ENCODE peak calls at places on chromosomes 6 and 20, in six cellular contexts. One of them, this sample, is unnamed.

GRCh38 chr6:150324044-150324443 is 44.8 kb upstream of the IYD start:
- DNase-seq in HS-5: no peak
- DNase-seq in Panc1: no peak
- DNase-seq in stimulated activated CD4-positive, alpha-beta T cell treated with anti-CD3 and anti-CD28 coated beads, Interleukin-12 subunit alpha, Interleukin-12 subunit beta, amount 100 ng/mL, for 4 hours: no peak
- DNase-seq in hypothalamus: no peak
- DNase-seq in heart left ventricle: no peak
- DNase-seq in this sample: no peak

GRCh38 chr6:75157336-75157735 is 48.5 kb downstream of the COL12A1 start:
- DNase-seq in hypothalamus: no peak
- DNase-seq in Panc1: no peak
- DNase-seq in stimulated activated CD4-positive, alpha-beta T cell treated with anti-CD3 and anti-CD28 coated beads, Interleukin-12 subunit alpha, Interleukin-12 subunit beta, amount 100 ng/mL, for 4 hours: no peak
- DNase-seq in HS-5: no peak
- DNase-seq in heart left ventricle: no peak
- DNase-seq in this sample: no peak

GRCh38 chr6:11188161-11188915 is 44.1 kb downstream of the NEDD9 start:
- DNase-seq in heart left ventricle: no peak
- DNase-seq in Panc1: no peak
- DNase-seq in HS-5: no peak
- DNase-seq in stimulated activated CD4-positive, alpha-beta T cell treated with anti-CD3 and anti-CD28 coated beads, Interleukin-12 subunit alpha, Interleukin-12 subunit beta, amount 100 ng/mL, for 4 hours: no peak
- DNase-seq in hypothalamus: no peak
- DNase-seq in this sample: no peak

GRCh38 chr6:125700591-125701353 is 48.7 kb upstream of the HEY2 start:
- DNase-seq in heart left ventricle: no peak
- DNase-seq in stimulated activated CD4-positive, alpha-beta T cell treated with anti-CD3 and anti-CD28 coated beads, Interleukin-12 subunit alpha, Interleukin-12 subunit beta, amount 100 ng/mL, for 4 hours: no peak
- DNase-seq in HS-5: no peak
- DNase-seq in hypothalamus: peak; percentile 59
- DNase-seq in Panc1: no peak
- DNase-seq in this sample: no peak

GRCh38 chr20:46710149-46710913 is 882 bp downstream of the SLC2A10 start:
- DNase-seq in HS-5: no peak
- DNase-seq in hypothalamus: no peak
- DNase-seq in heart left ventricle: no peak
- DNase-seq in Panc1: no peak
- DNase-seq in stimulated activated CD4-positive, alpha-beta T cell treated with anti-CD3 and anti-CD28 coated beads, Interleukin-12 subunit alpha, Interleukin-12 subunit beta, amount 100 ng/mL, for 4 hours: no peak
- DNase-seq in this sample: no peak

GRCh38 chr6:40789143-40789764 is 202.1 kb upstream of the LRFN2 start:
- DNase-seq in stimulated activated CD4-positive, alpha-beta T cell treated with anti-CD3 and anti-CD28 coated beads, Interleukin-12 subunit alpha, Interleukin-12 subunit beta, amount 100 ng/mL, for 4 hours: no peak
- DNase-seq in Panc1: no peak
- DNase-seq in hypothalamus: no peak
- DNase-seq in HS-5: no peak
- DNase-seq in heart left ventricle: no peak
- DNase-seq in this sample: no peak

GRCh38 chr6:70377372-70377771 is 35.9 kb upstream of the FAM135A start:
- DNase-seq in heart left ventricle: no peak
- DNase-seq in stimulated activated CD4-positive, alpha-beta T cell treated with anti-CD3 and anti-CD28 coated beads, Interleukin-12 subunit alpha, Interleukin-12 subunit beta, amount 100 ng/mL, for 4 hours: no peak
- DNase-seq in Panc1: no peak
- DNase-seq in HS-5: no peak
- DNase-seq in hypothalamus: no peak
- DNase-seq in this sample: no peak

GRCh38 chr6:6886886-6887285 is 220.9 kb upstream of the RREB1 start:
- DNase-seq in heart left ventricle: no peak
- DNase-seq in stimulated activated CD4-positive, alpha-beta T cell treated with anti-CD3 and anti-CD28 coated beads, Interleukin-12 subunit alpha, Interleukin-12 subunit beta, amount 100 ng/mL, for 4 hours: no peak
- DNase-seq in Panc1: no peak
- DNase-seq in HS-5: no peak
- DNase-seq in hypothalamus: no peak
- DNase-seq in this sample: no peak

GRCh38 chr6:42363906-42364859 is 87.5 kb downstream of the TRERF1 start:
- DNase-seq in stimulated activated CD4-positive, alpha-beta T cell treated with anti-CD3 and anti-CD28 coated beads, Interleukin-12 subunit alpha, Interleukin-12 subunit beta, amount 100 ng/mL, for 4 hours: no peak
- DNase-seq in HS-5: no peak
- DNase-seq in heart left ventricle: no peak
- DNase-seq in Panc1: no peak
- DNase-seq in hypothalamus: no peak
- DNase-seq in this sample: no peak

GRCh38 chr20:63483834-63484233 is 11.4 kb upstream of the KCNQ2 start:
- DNase-seq in Panc1: no peak
- DNase-seq in HS-5: no peak
- DNase-seq in heart left ventricle: no peak
- DNase-seq in hypothalamus: no peak
- DNase-seq in stimulated activated CD4-positive, alpha-beta T cell treated with anti-CD3 and anti-CD28 coated beads, Interleukin-12 subunit alpha, Interleukin-12 subunit beta, amount 100 ng/mL, for 4 hours: no peak
- DNase-seq in this sample: no peak

GRCh38 chr6:149264629-149265028 is 52.9 kb upstream of the TAB2 start:
- DNase-seq in Panc1: no peak
- DNase-seq in hypothalamus: no peak
- DNase-seq in HS-5: no peak
- DNase-seq in heart left ventricle: no peak
- DNase-seq in stimulated activated CD4-positive, alpha-beta T cell treated with anti-CD3 and anti-CD28 coated beads, Interleukin-12 subunit alpha, Interleukin-12 subunit beta, amount 100 ng/mL, for 4 hours: no peak
- DNase-seq in this sample: no peak

GRCh38 chr6:15682965-15683822 is 20.4 kb upstream of the DTNBP1 start:
- DNase-seq in HS-5: no peak
- DNase-seq in heart left ventricle: no peak
- DNase-seq in hypothalamus: no peak
- DNase-seq in Panc1: no peak
- DNase-seq in stimulated activated CD4-positive, alpha-beta T cell treated with anti-CD3 and anti-CD28 coated beads, Interleukin-12 subunit alpha, Interleukin-12 subunit beta, amount 100 ng/mL, for 4 hours: no peak
- DNase-seq in this sample: no peak

GRCh38 chr6:38158762-38159350 is 339.3 kb downstream of the ZFAND3 start:
- DNase-seq in Panc1: no peak
- DNase-seq in stimulated activated CD4-positive, alpha-beta T cell treated with anti-CD3 and anti-CD28 coated beads, Interleukin-12 subunit alpha, Interleukin-12 subunit beta, amount 100 ng/mL, for 4 hours: no peak
- DNase-seq in HS-5: no peak
- DNase-seq in hypothalamus: no peak
- DNase-seq in heart left ventricle: no peak
- DNase-seq in this sample: no peak

GRCh38 chr6:165713845-165714466 is 50.9 kb upstream of the PDE10A start:
- DNase-seq in stimulated activated CD4-positive, alpha-beta T cell treated with anti-CD3 and anti-CD28 coated beads, Interleukin-12 subunit alpha, Interleukin-12 subunit beta, amount 100 ng/mL, for 4 hours: no peak
- DNase-seq in HS-5: no peak
- DNase-seq in hypothalamus: no peak
- DNase-seq in Panc1: no peak
- DNase-seq in heart left ventricle: no peak
- DNase-seq in this sample: no peak

GRCh38 chr20:2221933-2222332 is 73.9 kb upstream of the TGM3 start:
- DNase-seq in heart left ventricle: no peak
- DNase-seq in hypothalamus: no peak
- DNase-seq in Panc1: no peak
- DNase-seq in HS-5: no peak
- DNase-seq in stimulated activated CD4-positive, alpha-beta T cell treated with anti-CD3 and anti-CD28 coated beads, Interleukin-12 subunit alpha, Interleukin-12 subunit beta, amount 100 ng/mL, for 4 hours: no peak
- DNase-seq in this sample: no peak

GRCh38 chr6:70221025-70221714 is 81.7 kb downstream of the COL9A1 start:
- DNase-seq in heart left ventricle: no peak
- DNase-seq in stimulated activated CD4-positive, alpha-beta T cell treated with anti-CD3 and anti-CD28 coated beads, Interleukin-12 subunit alpha, Interleukin-12 subunit beta, amount 100 ng/mL, for 4 hours: no peak
- DNase-seq in HS-5: peak; percentile 2
- DNase-seq in Panc1: peak; percentile 13
- DNase-seq in hypothalamus: no peak
- DNase-seq in this sample: no peak

GRCh38 chr20:4559106-4559505 is 162.6 kb upstream of the PRND start:
- DNase-seq in stimulated activated CD4-positive, alpha-beta T cell treated with anti-CD3 and anti-CD28 coated beads, Interleukin-12 subunit alpha, Interleukin-12 subunit beta, amount 100 ng/mL, for 4 hours: no peak
- DNase-seq in Panc1: no peak
- DNase-seq in HS-5: no peak
- DNase-seq in hypothalamus: no peak
- DNase-seq in heart left ventricle: no peak
- DNase-seq in this sample: no peak

GRCh38 chr6:12160350-12160749 is 129.8 kb upstream of the EDN1 start:
- DNase-seq in HS-5: no peak
- DNase-seq in stimulated activated CD4-positive, alpha-beta T cell treated with anti-CD3 and anti-CD28 coated beads, Interleukin-12 subunit alpha, Interleukin-12 subunit beta, amount 100 ng/mL, for 4 hours: no peak
- DNase-seq in Panc1: no peak
- DNase-seq in heart left ventricle: no peak
- DNase-seq in hypothalamus: no peak
- DNase-seq in this sample: no peak

GRCh38 chr6:73610444-73611275 is 43.1 kb downstream of the SLC17A5 start:
- DNase-seq in stimulated activated CD4-positive, alpha-beta T cell treated with anti-CD3 and anti-CD28 coated beads, Interleukin-12 subunit alpha, Interleukin-12 subunit beta, amount 100 ng/mL, for 4 hours: no peak
- DNase-seq in Panc1: peak; percentile 63
- DNase-seq in HS-5: peak; percentile 31
- DNase-seq in hypothalamus: no peak
- DNase-seq in heart left ventricle: no peak
- DNase-seq in this sample: no peak

GRCh38 chr20:59025511-59025910 is 6.3 kb downstream of the TUBB1 start:
- DNase-seq in HS-5: no peak
- DNase-seq in heart left ventricle: no peak
- DNase-seq in stimulated activated CD4-positive, alpha-beta T cell treated with anti-CD3 and anti-CD28 coated beads, Interleukin-12 subunit alpha, Interleukin-12 subunit beta, amount 100 ng/mL, for 4 hours: no peak
- DNase-seq in Panc1: no peak
- DNase-seq in hypothalamus: no peak
- DNase-seq in this sample: no peak

GRCh38 chr6:115765966-115766365 is 294.7 kb downstream of the FRK start:
- DNase-seq in HS-5: no peak
- DNase-seq in Panc1: no peak
- DNase-seq in stimulated activated CD4-positive, alpha-beta T cell treated with anti-CD3 and anti-CD28 coated beads, Interleukin-12 subunit alpha, Interleukin-12 subunit beta, amount 100 ng/mL, for 4 hours: no peak
- DNase-seq in heart left ventricle: no peak
- DNase-seq in hypothalamus: no peak
- DNase-seq in this sample: no peak

GRCh38 chr20:14712302-14712739 is 374.9 kb upstream of the FLRT3 start:
- DNase-seq in HS-5: peak; percentile 76
- DNase-seq in heart left ventricle: no peak
- DNase-seq in stimulated activated CD4-positive, alpha-beta T cell treated with anti-CD3 and anti-CD28 coated beads, Interleukin-12 subunit alpha, Interleukin-12 subunit beta, amount 100 ng/mL, for 4 hours: no peak
- DNase-seq in Panc1: peak; percentile 15
- DNase-seq in hypothalamus: no peak
- DNase-seq in this sample: no peak

GRCh38 chr6:133218831-133219230 is 22.3 kb upstream of the EYA4 start:
- DNase-seq in stimulated activated CD4-positive, alpha-beta T cell treated with anti-CD3 and anti-CD28 coated beads, Interleukin-12 subunit alpha, Interleukin-12 subunit beta, amount 100 ng/mL, for 4 hours: no peak
- DNase-seq in hypothalamus: no peak
- DNase-seq in heart left ventricle: no peak
- DNase-seq in Panc1: no peak
- DNase-seq in HS-5: no peak
- DNase-seq in this sample: no peak

GRCh38 chr6:102023977-102024657 is 630.6 kb downstream of the GRIK2 start:
- DNase-seq in heart left ventricle: no peak
- DNase-seq in Panc1: no peak
- DNase-seq in hypothalamus: no peak
- DNase-seq in HS-5: no peak
- DNase-seq in stimulated activated CD4-positive, alpha-beta T cell treated with anti-CD3 and anti-CD28 coated beads, Interleukin-12 subunit alpha, Interleukin-12 subunit beta, amount 100 ng/mL, for 4 hours: no peak
- DNase-seq in this sample: no peak

GRCh38 chr6:45540375-45540920 is 162.7 kb upstream of the SUPT3H start:
- DNase-seq in heart left ventricle: no peak
- DNase-seq in stimulated activated CD4-positive, alpha-beta T cell treated with anti-CD3 and anti-CD28 coated beads, Interleukin-12 subunit alpha, Interleukin-12 subunit beta, amount 100 ng/mL, for 4 hours: no peak
- DNase-seq in Panc1: no peak
- DNase-seq in hypothalamus: no peak
- DNase-seq in HS-5: no peak
- DNase-seq in this sample: no peak

GRCh38 chr6:27066802-27067201 is 180.7 kb upstream of the PRSS16 start:
- DNase-seq in HS-5: no peak
- DNase-seq in stimulated activated CD4-positive, alpha-beta T cell treated with anti-CD3 and anti-CD28 coated beads, Interleukin-12 subunit alpha, Interleukin-12 subunit beta, amount 100 ng/mL, for 4 hours: no peak
- DNase-seq in heart left ventricle: no peak
- DNase-seq in hypothalamus: no peak
- DNase-seq in Panc1: no peak
- DNase-seq in this sample: no peak

GRCh38 chr20:62211216-62211615 is 8.9 kb downstream of the HRH3 start:
- DNase-seq in heart left ventricle: peak; percentile 37
- DNase-seq in stimulated activated CD4-positive, alpha-beta T cell treated with anti-CD3 and anti-CD28 coated beads, Interleukin-12 subunit alpha, Interleukin-12 subunit beta, amount 100 ng/mL, for 4 hours: no peak
- DNase-seq in HS-5: no peak
- DNase-seq in Panc1: no peak
- DNase-seq in hypothalamus: no peak
- DNase-seq in this sample: no peak

GRCh38 chr6:143405381-143406154 is 44.9 kb downstream of the ADAT2 start:
- DNase-seq in Panc1: no peak
- DNase-seq in heart left ventricle: no peak
- DNase-seq in stimulated activated CD4-positive, alpha-beta T cell treated with anti-CD3 and anti-CD28 coated beads, Interleukin-12 subunit alpha, Interleukin-12 subunit beta, amount 100 ng/mL, for 4 hours: no peak
- DNase-seq in HS-5: peak; percentile 31
- DNase-seq in hypothalamus: no peak
- DNase-seq in this sample: no peak

GRCh38 chr20:35085477-35086225 is 7.0 kb downstream of the TRPC4AP start:
- DNase-seq in hypothalamus: no peak
- DNase-seq in HS-5: no peak
- DNase-seq in heart left ventricle: no peak
- DNase-seq in stimulated activated CD4-positive, alpha-beta T cell treated with anti-CD3 and anti-CD28 coated beads, Interleukin-12 subunit alpha, Interleukin-12 subunit beta, amount 100 ng/mL, for 4 hours: no peak
- DNase-seq in Panc1: no peak
- DNase-seq in this sample: no peak

GRCh38 chr20:23493172-23493772 is 2.4 kb downstream of the CST8 start:
- DNase-seq in hypothalamus: no peak
- DNase-seq in stimulated activated CD4-positive, alpha-beta T cell treated with anti-CD3 and anti-CD28 coated beads, Interleukin-12 subunit alpha, Interleukin-12 subunit beta, amount 100 ng/mL, for 4 hours: no peak
- DNase-seq in HS-5: no peak
- DNase-seq in Panc1: no peak
- DNase-seq in heart left ventricle: no peak
- DNase-seq in this sample: no peak

GRCh38 chr6:35694462-35694861 is 5.7 kb upstream of the FKBP5 start:
- DNase-seq in stimulated activated CD4-positive, alpha-beta T cell treated with anti-CD3 and anti-CD28 coated beads, Interleukin-12 subunit alpha, Interleukin-12 subunit beta, amount 100 ng/mL, for 4 hours: no peak
- DNase-seq in hypothalamus: no peak
- DNase-seq in Panc1: no peak
- DNase-seq in heart left ventricle: no peak
- DNase-seq in HS-5: no peak
- DNase-seq in this sample: no peak